ENCODE peak calls at places on chromosomes 4 and X, in ten cellular contexts. T, S, K, U, V, W, R, D, C and Z are unnamed samples.

GRCh38 chrX:117744958-117745357 is 371.7 kb downstream of the KLHL13 start:
- DNase-seq in T (no peak), V (no peak), S (no peak), C (no peak), U (no peak), W (no peak), R (no peak), D (no peak), K (no peak), Z (no peak)

GRCh38 chr4:39032218-39033085 is at the start of gene TMEM156:
- DNase-seq in C (no peak), U (no peak), S (peak; percentile 89), K (no peak), T (no peak), R (no peak), D (no peak), W (no peak), V (no peak), Z (no peak)

GRCh38 chr4:124121511-124121934 is 591.0 kb downstream of the ANKRD50 start:
- DNase-seq in D (no peak), R (no peak), C (no peak), T (no peak), V (no peak), W (no peak), S (peak; percentile 69), K (no peak), U (no peak), Z (no peak)

GRCh38 chrX:9665113-9665512 is 100.5 kb downstream of the GPR143 start:
- DNase-seq in W (no peak), T (no peak), V (no peak), S (no peak), D (no peak), U (no peak), R (no peak), C (no peak), K (no peak), Z (no peak)

GRCh38 chr4:72670521-72670920 is 101.5 kb upstream of the ADAMTS3 start:
- DNase-seq in R (no peak), D (no peak), V (no peak), C (no peak), K (no peak), S (no peak), W (no peak), U (no peak), T (no peak), Z (no peak)

GRCh38 chr4:129239088-129239487 is 143.1 kb downstream of the C4orf33 start:
- DNase-seq in C (no peak), D (no peak), V (no peak), K (no peak), R (peak; percentile 17), S (no peak), T (no peak), W (no peak), U (no peak), Z (no peak)

GRCh38 chrX:1582686-1583437 is 8.5 kb upstream of the AKAP17A start:
- DNase-seq in V (no peak), C (no peak), S (peak; percentile 70), W (no peak), T (peak; percentile 26), K (no peak), R (no peak), U (no peak), D (peak; percentile 14), Z (no peak)

GRCh38 chrX:118212817-118213183 is 96.2 kb upstream of the KLHL13 start:
- DNase-seq in U (no peak), K (no peak), W (no peak), S (no peak), T (no peak), V (no peak), D (no peak), C (no peak), R (no peak), Z (no peak)

GRCh38 chr4:96347582-96347981 is 507.7 kb downstream of the PDHA2 start:
- DNase-seq in T (no peak), K (no peak), D (no peak), R (no peak), U (no peak), S (peak; percentile 15), V (no peak), W (no peak), C (no peak), Z (no peak)

GRCh38 chr4:3388461-3389185 is 53.1 kb upstream of the HGFAC start:
- DNase-seq in U (no peak), D (no peak), W (peak; percentile 78), C (no peak), S (peak; percentile 81), T (no peak), R (peak; percentile 42), K (peak; percentile 55), V (no peak), Z (no peak)

GRCh38 chr4:3387154-3387942 is 54.4 kb upstream of the HGFAC start:
- DNase-seq in V (no peak), T (no peak), D (no peak), C (no peak), R (no peak), W (no peak), K (peak; percentile 48), U (no peak), S (peak; percentile 13), Z (no peak)

GRCh38 chr4:3387943-3388348 is 53.8 kb upstream of the HGFAC start:
- DNase-seq in U (no peak), R (peak; percentile 79), W (peak; percentile 44), K (peak; percentile 92), S (peak; percentile 62), T (no peak), V (peak; percentile 34), C (no peak), D (peak; percentile 76), Z (no peak)

GRCh38 chr4:3389879-3390840 is 51.6 kb upstream of the HGFAC start:
- DNase-seq in K (peak; percentile 46), V (peak; percentile 66), S (no peak), W (peak; percentile 28), T (no peak), U (no peak), R (no peak), C (no peak), D (no peak), Z (no peak)

DNA sequence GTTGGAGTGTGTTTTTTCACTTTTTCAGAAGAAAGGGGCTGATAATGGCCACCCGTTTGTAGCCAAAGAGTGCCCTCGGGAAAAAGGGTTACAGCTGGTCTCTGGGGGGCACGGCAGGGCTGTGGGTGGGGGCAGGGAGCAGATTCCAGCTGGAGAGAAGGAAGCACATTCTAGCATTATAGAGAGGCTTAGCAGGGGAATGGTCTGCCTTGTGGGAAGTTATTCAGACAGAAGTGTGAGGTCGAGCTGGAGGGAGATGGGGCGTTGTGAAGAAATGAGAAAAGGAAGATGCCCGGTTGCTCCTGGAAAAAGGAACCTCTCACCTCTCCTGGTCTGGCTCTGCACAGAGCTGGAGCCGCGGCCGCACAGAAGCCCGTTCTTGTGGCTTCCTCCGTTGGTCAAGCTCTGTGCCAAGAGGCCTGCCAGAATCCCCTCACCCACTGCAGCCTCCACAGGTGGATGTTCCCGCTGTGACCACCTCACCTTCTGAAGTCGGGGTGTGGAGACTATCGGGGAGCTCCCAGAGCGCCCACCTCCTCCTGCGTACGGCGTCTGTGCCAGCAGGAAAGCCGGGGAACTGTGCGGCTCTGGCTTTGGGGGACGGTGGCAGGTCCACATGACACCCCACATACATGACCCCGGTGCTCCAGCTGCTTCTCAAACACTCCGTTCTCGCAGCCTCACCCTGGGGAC is 52.4 kb upstream of the HGFAC start:
- DNase-seq in K (peak; percentile 47), W (no peak), U (no peak), D (no peak), C (no peak), S (no peak), R (no peak), V (no peak), T (no peak), Z (no peak)
- H3K4me3 ChIP-seq in K (peak overlapping the region; percentile 44), W (no peak overlapping the region), U (no peak overlapping the region), D (no peak overlapping the region), C (no peak overlapping the region), S (peak overlapping the region; percentile 51), R (no peak overlapping the region), V (no peak overlapping the region), T (no peak overlapping the region), Z (no peak overlapping the region)

DNA sequence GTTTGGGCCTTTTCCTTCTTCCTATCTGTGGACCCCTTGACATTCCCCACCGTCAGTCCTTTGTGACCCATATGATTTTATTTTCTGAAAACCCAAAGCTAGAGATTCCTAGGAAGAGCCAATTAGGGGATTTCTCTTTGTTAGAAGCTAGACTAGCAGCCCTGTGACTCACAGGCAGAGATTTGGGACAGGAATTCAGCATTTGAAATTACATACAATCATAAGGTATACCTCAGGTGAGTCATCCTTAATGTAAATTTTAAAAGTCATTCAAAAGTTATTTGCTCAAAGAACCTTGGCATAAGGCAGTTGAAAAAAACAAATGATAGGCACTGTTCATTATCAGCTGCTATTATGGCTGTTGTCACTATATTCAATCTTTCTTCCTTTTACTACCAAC is 40.6 kb downstream of the USP26 start:
- DNase-seq in W (no peak), R (no peak), V (peak; percentile 59), T (no peak), D (no peak), K (no peak), S (peak; percentile 83), U (no peak), C (no peak), Z (no peak)
- H3K27me3 ChIP-seq in W (no peaks in the 10 kb centered on the region), R (no peaks in the 10 kb centered on the region), V (no peaks in the 10 kb centered on the region), T (no peaks in the 10 kb centered on the region), D (no peaks in the 10 kb centered on the region), K (no peaks in the 10 kb centered on the region), S (no peaks in the 10 kb centered on the region), U (peaks cover 21% of the 10 kb centered on the region), C (no peaks in the 10 kb centered on the region), Z (peaks cover 3% of the 10 kb centered on the region)

GRCh38 chrX:45068555-45068954 is 132.1 kb downstream of the DIPK2B start:
- DNase-seq in W (no peak), K (no peak), D (no peak), R (no peak), C (no peak), T (no peak), U (no peak), S (no peak), V (no peak), Z (no peak)

DNA sequence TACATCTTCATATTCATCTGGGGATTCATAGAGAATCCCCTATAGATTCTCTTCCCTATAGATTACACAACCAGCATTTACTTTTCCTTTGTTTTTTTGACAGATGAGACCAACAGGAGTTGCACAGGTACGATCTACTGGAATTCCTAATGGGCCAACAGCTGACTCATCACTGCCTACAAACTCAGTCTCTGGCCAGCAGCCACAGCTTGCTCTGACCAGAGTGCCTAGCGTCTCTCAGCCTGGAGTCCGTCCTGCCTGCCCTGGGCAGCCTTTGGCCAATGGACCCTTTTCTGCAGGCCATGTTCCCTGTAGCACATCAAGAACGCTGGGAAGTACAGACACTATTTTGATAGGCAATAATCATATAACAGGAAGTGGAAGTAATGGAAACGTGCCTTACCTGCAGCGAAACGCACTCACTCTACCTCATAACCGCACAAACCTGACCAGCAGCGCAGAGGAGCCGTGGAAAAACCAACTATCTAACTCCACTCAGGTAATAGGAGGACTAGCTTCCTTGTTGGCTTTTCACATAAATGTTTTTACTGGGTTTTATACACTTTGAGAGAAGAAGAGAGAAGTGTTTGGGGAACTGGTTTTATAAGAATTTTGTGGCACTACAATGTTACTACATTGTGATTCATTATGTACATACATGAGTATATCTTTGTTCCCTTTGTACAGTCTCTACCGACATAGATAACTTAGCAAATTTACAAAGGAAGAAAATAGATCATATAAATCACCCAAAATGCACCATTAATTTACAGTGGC is 137.2 kb downstream of the DIPK2B start:
- DNase-seq in D (no peak), S (peak; percentile 73), W (no peak), U (no peak), T (no peak), K (no peak), C (no peak), R (no peak), V (no peak), Z (no peak)
- H3K4me3 ChIP-seq in D (no peak overlapping the region), S (no peak overlapping the region), W (no peak overlapping the region), U (no peak overlapping the region), T (no peak overlapping the region), K (no peak overlapping the region), C (no peak overlapping the region), R (no peak overlapping the region), V (no peak overlapping the region), Z (no peak overlapping the region)

GRCh38 chr4:125314676-125315570 is at the start of gene FAT4:
- DNase-seq in W (peak; percentile 97), D (peak; percentile 92), S (peak; percentile 86), V (peak; percentile 96), T (peak; percentile 94), C (peak; percentile 92), R (peak; percentile 92), U (peak; percentile 95), K (peak; percentile 93), Z (peak; percentile 89)
- H3K27me3 ChIP-seq in W (no peaks in the 10 kb centered on the region), D (no peaks in the 10 kb centered on the region), S (no peaks in the 10 kb centered on the region), V (no peaks in the 10 kb centered on the region), T (peaks cover 35% of the 10 kb centered on the region), C (no peaks in the 10 kb centered on the region), R (no peaks in the 10 kb centered on the region), U (no peaks in the 10 kb centered on the region), K (no peaks in the 10 kb centered on the region), Z (peaks cover 12% of the 10 kb centered on the region)